ENCODE peak calls at places on chromosomes 12 and 14, in nine cellular contexts. C, K, B, J, M, Q, N, I and X are unnamed samples.

GRCh38 chr14:105430535-105430934 is 10.9 kb downstream of the MTA1 start:
- DNase-seq in C (no peak), K (peak), B (peak), J (no peak), M (no peak), Q (no peak), N (peak), I (no peak), X (no peak)

GRCh38 chr14:88791629-88792571 is 853 bp downstream of the EML5 start:
- DNase-seq in C (peak), K (no peak), B (peak), J (no peak), M (no peak), Q (peak), N (peak), I (no peak), X (no peak)

GRCh38 chr12:69388371-69388770 is 28.8 kb downstream of the YEATS4 start:
- DNase-seq in C (no peak), K (peak), B (no peak), J (peak), M (peak), Q (no peak), N (peak), I (no peak), X (peak)

GRCh38 chr14:89708982-89709381 is 245.5 kb downstream of the EFCAB11 start:
- DNase-seq in C (no peak), K (no peak), B (no peak), J (no peak), M (no peak), Q (no peak), N (no peak), I (no peak), X (no peak)

GRCh38 chr12:85575115-85576096 is 260.8 kb downstream of the RASSF9 start:
- DNase-seq in C (peak), K (peak), B (peak), J (peak), M (peak), Q (peak), N (peak), I (no peak), X (peak)

GRCh38 chr12:62252576-62252975 is 7.6 kb upstream of the USP15 start:
- DNase-seq in C (no peak), K (peak), B (no peak), J (no peak), M (no peak), Q (no peak), N (no peak), I (no peak), X (no peak)

GRCh38 chr12:79409562-79409961 is 281.2 kb downstream of the PAWR start:
- DNase-seq in C (peak), K (peak), B (no peak), J (peak), M (no peak), Q (no peak), N (no peak), I (no peak), X (no peak)

GRCh38 chr14:97458302-97459137 is 661.3 kb downstream of the VRK1 start:
- DNase-seq in C (peak), K (no peak), B (peak), J (no peak), M (no peak), Q (peak), N (no peak), I (no peak), X (no peak)

GRCh38 chr14:68815288-68816182 is 22.7 kb upstream of the ZFP36L1 start:
- DNase-seq in C (no peak), K (no peak), B (no peak), J (no peak), M (no peak), Q (no peak), N (no peak), I (no peak), X (no peak)

GRCh38 chr14:78253986-78254385 is 83.8 kb downstream of the NRXN3 start:
- DNase-seq in C (no peak), K (peak), B (no peak), J (no peak), M (no peak), Q (no peak), N (peak), I (no peak), X (no peak)

DNA sequence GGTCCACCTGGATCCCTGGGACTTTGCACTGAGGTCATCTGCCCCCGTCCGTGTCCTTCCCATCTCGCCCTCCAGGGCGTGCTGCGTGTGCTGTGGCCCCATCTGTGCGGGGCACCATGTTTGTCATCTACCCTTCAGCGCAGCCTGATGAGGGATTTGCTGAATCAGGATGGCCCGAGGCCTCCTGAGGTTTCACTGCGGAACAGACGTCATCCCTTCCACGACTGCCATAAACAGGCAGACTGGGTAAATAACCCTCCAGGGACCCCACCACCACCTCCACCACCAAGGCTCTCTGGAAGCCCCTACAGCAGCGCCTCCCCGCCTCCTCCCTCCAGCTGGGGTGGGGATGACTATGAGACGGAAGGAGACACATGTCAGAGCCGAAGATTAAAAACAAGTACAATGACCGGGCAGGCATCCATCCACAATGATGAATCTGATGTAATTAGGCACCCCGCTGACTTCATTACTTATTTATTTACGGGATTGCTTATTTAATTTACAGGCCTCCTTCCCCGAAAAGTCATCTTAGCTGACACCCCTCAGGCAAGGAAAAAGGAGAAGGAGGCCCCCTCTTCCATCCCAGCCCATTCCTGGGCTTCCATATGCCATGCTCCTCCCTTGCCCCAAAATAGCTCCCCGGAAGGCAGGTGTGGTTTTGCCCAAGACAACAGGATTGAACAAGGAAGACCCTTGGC is 39.4 kb downstream of the NCOR2 start:
- DNase-seq in C (no peak), K (peak), B (no peak), J (no peak), M (no peak), Q (no peak), N (no peak), I (no peak), X (no peak)
- TF ChIP-seq CTCF in C (no peak), K (no peak), B (no peak), J (no peak), M (peak), Q (no peak), N (no peak), I (no peak), X (no peak)

GRCh38 chr14:100708349-100709217 is 18.1 kb upstream of the DLK1 start:
- DNase-seq in C (peak), K (peak), B (peak), J (no peak), M (no peak), Q (peak), N (no peak), I (no peak), X (peak)
- H3K4me3 ChIP-seq in C (peak), K (no peak), B (no peak), J (no peak), M (no peak), Q (no peak), N (no peak), I (no peak), X (no peak)

GRCh38 chr14:70716958-70717357 is 75.2 kb downstream of the TTC9 start:
- DNase-seq in C (no peak), K (no peak), B (no peak), J (no peak), M (no peak), Q (no peak), N (no peak), I (no peak), X (no peak)

GRCh38 chr14:70716483-70716882 is 74.8 kb downstream of the TTC9 start:
- DNase-seq in C (no peak), K (no peak), B (no peak), J (no peak), M (no peak), Q (no peak), N (no peak), I (no peak), X (no peak)

GRCh38 chr14:70713096-70713875 is 71.6 kb downstream of the TTC9 start:
- DNase-seq in C (no peak), K (no peak), B (no peak), J (no peak), M (no peak), Q (no peak), N (no peak), I (no peak), X (no peak)

GRCh38 chr14:70709726-70710382 is 68.1 kb downstream of the TTC9 start:
- DNase-seq in C (no peak), K (no peak), B (no peak), J (no peak), M (no peak), Q (no peak), N (no peak), I (no peak), X (no peak)

GRCh38 chr14:70714055-70714550 is 72.4 kb downstream of the TTC9 start:
- DNase-seq in C (peak), K (peak), B (peak), J (peak), M (peak), Q (no peak), N (peak), I (no peak), X (peak)
- TF ChIP-seq CTCF in C (peak), K (peak), B (peak), J (peak), M (peak), Q (no peak), N (peak), I (peak), X (peak)

GRCh38 chr12:104482748-104483147 is 26.0 kb downstream of the CHST11 start:
- DNase-seq in C (no peak), K (peak), B (peak), J (no peak), M (no peak), Q (no peak), N (no peak), I (no peak), X (no peak)

GRCh38 chr12:104488383-104488782 is 31.6 kb downstream of the CHST11 start:
- DNase-seq in C (no peak), K (no peak), B (no peak), J (no peak), M (no peak), Q (no peak), N (no peak), I (no peak), X (no peak)

GRCh38 chr12:104486943-104487819 is 30.4 kb downstream of the CHST11 start:
- DNase-seq in C (no peak), K (no peak), B (peak), J (no peak), M (no peak), Q (no peak), N (no peak), I (no peak), X (no peak)

GRCh38 chr12:104486416-104486815 is 29.7 kb downstream of the CHST11 start:
- DNase-seq in C (no peak), K (no peak), B (no peak), J (no peak), M (no peak), Q (no peak), N (no peak), I (no peak), X (no peak)

DNA sequence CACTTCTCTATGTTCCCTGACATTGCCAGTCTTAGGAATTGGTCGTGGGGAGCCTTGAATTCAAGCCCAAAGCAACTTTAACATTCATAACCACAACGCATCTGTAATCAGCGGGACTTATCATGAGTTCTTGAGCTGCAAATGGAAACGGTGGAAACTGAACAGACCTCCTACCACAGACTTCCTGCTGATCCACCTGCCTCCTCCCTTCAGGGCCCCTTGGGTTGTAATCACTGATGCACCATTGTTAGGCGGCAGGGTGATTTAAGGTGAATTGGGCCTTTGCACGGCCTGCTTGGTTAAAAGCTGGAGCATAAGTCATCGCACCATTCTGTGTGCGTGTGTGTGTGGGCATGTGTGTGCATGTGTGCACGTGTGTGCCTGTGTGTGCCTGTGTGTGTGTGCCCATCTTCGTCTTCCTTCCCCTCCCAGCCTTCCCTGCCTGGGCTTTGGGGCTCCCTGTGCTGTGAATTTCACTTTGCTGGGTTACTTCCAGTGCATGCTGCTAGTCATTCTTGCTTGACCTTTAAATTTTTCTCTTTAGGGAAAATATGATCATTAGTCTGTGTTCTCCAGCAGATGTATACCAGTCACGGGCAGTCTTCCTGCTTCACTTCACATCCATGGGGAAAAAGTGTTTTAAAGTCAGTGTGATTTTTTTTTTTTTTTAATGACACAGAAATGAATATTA is 29.0 kb downstream of the CHST11 start:
- DNase-seq in C (no peak), K (no peak), B (no peak), J (no peak), M (no peak), Q (no peak), N (no peak), I (no peak), X (no peak)
- H3K4me3 ChIP-seq in C (no peak), K (no peak), B (no peak), J (no peak), M (no peak), Q (no peak), N (no peak), I (no peak), X (no peak)

GRCh38 chr12:67558775-67559174 is 89.8 kb upstream of the DYRK2 start:
- DNase-seq in C (no peak), K (no peak), B (no peak), J (no peak), M (no peak), Q (no peak), N (no peak), I (no peak), X (no peak)
- TF ChIP-seq CTCF in C (no peak), K (no peak), B (no peak), J (no peak), M (no peak), Q (no peak), N (no peak), I (no peak), X (no peak)